ENCODE peak calls at places on chromosome 19, in eight cellular contexts. P is mucosa of descending colon, B is kidney, V is IMR-90, J is adrenal gland, D is brain microvascular endothelial cell, O is SK-N-SH, I is heart left ventricle. M is an unnamed sample. For H3K36me3, the result is how much of the 10 kb centered on the place peaks cover.

GRCh38 chr19:5339950-5340636 is 519 bp downstream of the PTPRS start:
- DNase-seq in V (no peak), J (no peak), P (no peak), B (no peak), O (peak), D (no peak), I (no peak), M (peak)

GRCh38 chr19:13629687-13630357 is 123.5 kb upstream of the CACNA1A start:
- DNase-seq in P (no peak), J (no peak), I (no peak), V (peak), O (no peak), B (no peak), D (no peak), M (no peak)

GRCh38 chr19:48616041-48616436 is 1.2 kb upstream of the FAM83E start:
- DNase-seq in B (no peak), V (no peak), O (no peak), P (no peak), J (no peak), I (no peak), D (no peak), M (no peak)

GRCh38 chr19:43639507-43640423 is at the start of gene CADM4:
- DNase-seq in V (no peak), P (peak), O (peak), D (no peak), B (no peak), J (no peak), I (no peak), M (peak)

GRCh38 chr19:51689751-51690358 is 3.3 kb upstream of the SPACA6 start:
- DNase-seq in O (peak), J (peak), D (peak), B (peak), I (peak), V (no peak), P (no peak), M (peak)

GRCh38 chr19:51809787-51810186 is 14.8 kb downstream of the FPR3 start:
- DNase-seq in P (no peak), O (no peak), J (no peak), V (no peak), D (no peak), B (no peak), I (no peak), M (peak)

GRCh38 chr19:4695224-4695731 is 25.1 kb upstream of the MYDGF start:
- DNase-seq in O (no peak), B (peak), I (peak), J (no peak), D (no peak), P (no peak), V (no peak), M (no peak)

GRCh38 chr19:33947565-33947964 is 150.9 kb downstream of the KCTD15 start:
- DNase-seq in I (no peak), O (no peak), D (no peak), V (no peak), B (no peak), P (peak), J (no peak), M (peak)

GRCh38 chr19:52665529-52665928 is 27.4 kb upstream of the ZNF83 start:
- DNase-seq in P (no peak), O (no peak), V (peak), D (peak), B (no peak), I (no peak), J (no peak), M (no peak)

GRCh38 chr19:5314012-5314906 is 26.4 kb downstream of the PTPRS start:
- DNase-seq in J (no peak), V (peak), O (no peak), P (no peak), D (no peak), I (no peak), B (no peak), M (no peak)

GRCh38 chr19:11480081-11480926 is 542 bp downstream of the ELAVL3 start:
- DNase-seq in V (no peak), O (peak), P (no peak), D (no peak), I (no peak), B (peak), J (no peak), M (no peak)

GRCh38 chr19:13163609-13164364 is 13.6 kb downstream of the IER2 start:
- DNase-seq in V (peak), O (peak), I (peak), D (peak), P (peak), B (peak), J (peak), M (peak)

GRCh38 chr19:28544451-28545261 is 668.3 kb downstream of the UQCRFS1 start:
- DNase-seq in B (no peak), D (no peak), V (no peak), I (no peak), O (no peak), P (no peak), J (no peak), M (no peak)

GRCh38 chr19:4586245-4586644 is 26.8 kb upstream of the SEMA6B start:
- DNase-seq in B (no peak), I (no peak), J (no peak), O (no peak), D (no peak), V (no peak), P (no peak), M (no peak)

GRCh38 chr19:45577111-45577905 is 7.3 kb downstream of the OPA3 start:
- DNase-seq in I (peak), B (no peak), J (peak), P (peak), V (peak), O (no peak), D (peak), M (peak)

GRCh38 chr19:53977991-53978731 is 13.3 kb upstream of the CACNG6 start:
- DNase-seq in V (peak), B (no peak), I (peak), D (peak), J (peak), O (peak), P (peak), M (peak)

GRCh38 chr19:5296457-5297271 is 43.9 kb downstream of the PTPRS start:
- DNase-seq in I (no peak), P (no peak), J (no peak), D (no peak), O (no peak), B (no peak), V (no peak), M (no peak)

GRCh38 chr19:28020631-28021315 is 1192.2 kb downstream of the UQCRFS1 start:
- DNase-seq in D (no peak), O (no peak), V (no peak), I (no peak), J (no peak), P (no peak), B (no peak), M (no peak)

GRCh38 chr19:48085904-48086864 is 24.4 kb downstream of the PLA2G4C start:
- DNase-seq in O (no peak), B (no peak), I (no peak), D (no peak), J (no peak), V (no peak), P (no peak), M (no peak)

GRCh38 chr19:3725640-3726310 is 17.6 kb downstream of the TJP3 start:
- DNase-seq in O (peak), J (no peak), B (peak), I (no peak), P (peak), V (no peak), D (no peak), M (no peak)

GRCh38 chr19:4713384-4713951 is 10.2 kb downstream of the DPP9 start:
- DNase-seq in V (peak), I (peak), D (peak), J (peak), P (peak), B (peak), O (peak), M (peak)

GRCh38 chr19:5339470-5339949 is 1.1 kb downstream of the PTPRS start:
- DNase-seq in J (no peak), V (no peak), O (peak), B (peak), P (no peak), D (no peak), I (no peak), M (peak)

GRCh38 chr19:23698711-23699520 is 11.9 kb upstream of the ZNF675 start:
- DNase-seq in B (no peak), V (no peak), P (peak), D (no peak), J (no peak), I (no peak), O (peak), M (no peak)

GRCh38 chr19:54415208-54415900 is at the start of gene TTYH1:
- DNase-seq in B (peak), J (no peak), V (no peak), I (no peak), O (peak), D (no peak), P (no peak), M (no peak)

GRCh38 chr19:4061178-4061682 is 5.5 kb downstream of the ZBTB7A start:
- DNase-seq in B (peak), O (no peak), J (peak), I (peak), P (peak), V (no peak), D (no peak), M (peak)

GRCh38 chr19:45376045-45376724 is 5.8 kb upstream of the ERCC2 start:
- DNase-seq in D (peak), P (no peak), I (peak), O (peak), B (peak), J (peak), V (peak), M (peak)

GRCh38 chr19:53102701-53103140 is 501 bp downstream of the ZNF160 start:
- DNase-seq in P (no peak), O (peak), I (peak), D (peak), V (peak), J (peak), B (peak), M (peak)

GRCh38 chr19:22545751-22546150 is 88.4 kb upstream of the ZNF492 start:
- DNase-seq in V (no peak), O (peak), D (no peak), J (no peak), P (peak), I (no peak), B (no peak), M (peak)

GRCh38 chr19:3932931-3933810 is at the start of gene NMRK2:
- DNase-seq in D (no peak), P (no peak), V (no peak), I (peak), B (no peak), O (peak), J (peak), M (no peak)

GRCh38 chr19:18292810-18293641 is 11.6 kb upstream of the JUND start:
- DNase-seq in J (peak), O (peak), V (peak), P (peak), D (peak), B (peak), I (peak), M (peak)

GRCh38 chr19:12872941-12873890 is 8.0 kb downstream of the DNASE2 start:
- DNase-seq in D (peak), P (peak), J (peak), B (no peak), V (peak), O (peak), I (peak), M (peak)

GRCh38 chr19:54393381-54393780 is 21.9 kb upstream of the TTYH1 start:
- DNase-seq in O (no peak), D (no peak), V (no peak), B (no peak), I (no peak), J (no peak), P (no peak), M (no peak)

GRCh38 chr19:55491546-55492360 is 3.5 kb downstream of the SSC5D start:
- DNase-seq in D (no peak), V (no peak), J (no peak), I (peak), P (no peak), B (no peak), O (no peak), M (no peak)

GRCh38 chr19:13502231-13502630 is 4.0 kb downstream of the CACNA1A start:
- DNase-seq in V (no peak), J (no peak), P (no peak), D (no peak), I (no peak), O (no peak), B (no peak), M (no peak)

GRCh38 chr19:56765107-56765506 is 75.4 kb downstream of the PEG3 start:
- DNase-seq in I (peak), O (peak), D (peak), P (peak), V (no peak), B (peak), J (peak), M (no peak)

DNA sequence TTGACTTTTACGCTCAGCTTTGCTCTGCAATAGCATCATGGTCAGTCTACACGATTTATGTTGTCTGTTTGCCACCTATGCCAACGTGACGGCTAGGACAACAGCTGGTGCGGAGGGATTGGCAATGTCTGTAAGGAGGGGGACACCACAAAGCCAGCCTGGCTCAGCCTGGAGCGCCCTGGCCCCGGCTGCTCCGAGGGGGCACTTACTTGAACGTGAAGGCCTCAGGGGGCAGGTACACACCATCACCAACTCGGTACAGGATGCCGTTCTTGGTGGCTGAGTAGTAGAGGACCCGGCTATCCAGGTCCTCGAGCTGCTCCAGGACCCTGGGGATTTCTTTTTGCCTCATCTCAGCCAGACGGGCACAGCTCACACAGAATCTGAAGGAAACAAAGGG is 26.4 kb upstream of the EIF3G start:
- DNase-seq in J (no peak), V (no peak), B (no peak), P (no peak), I (no peak), O (no peak), D (no peak), M (no peak)
- H3K36me3 ChIP-seq in J (under half), V (half or more), B (half or more), P (under half), I (half or more), O (half or more), D (half or more), M (half or more)

DNA sequence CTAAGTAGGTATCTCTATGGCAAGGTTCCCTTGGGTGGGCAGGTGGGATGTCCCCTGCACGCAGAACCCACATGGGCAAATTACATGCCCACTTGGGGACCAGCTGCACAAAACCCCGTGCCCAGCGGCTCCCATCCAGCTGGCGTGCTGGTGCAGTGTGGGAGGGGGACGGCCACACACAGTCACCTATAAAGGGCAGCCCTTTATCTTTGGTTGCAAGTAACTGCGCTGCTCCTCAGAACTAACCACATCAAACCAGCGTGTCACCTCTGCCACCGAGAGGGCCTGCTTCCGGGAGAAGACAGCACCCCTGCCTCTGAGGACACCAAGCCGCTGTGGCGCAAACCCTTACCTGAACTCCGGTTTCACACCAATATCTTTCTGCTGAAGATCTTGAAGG is 32.2 kb downstream of the ANKRD27 start:
- DNase-seq in V (no peak), D (no peak), I (no peak), O (no peak), P (no peak), J (no peak), B (no peak), M (no peak)
- H3K36me3 ChIP-seq in V (half or more), D (half or more), I (half or more), O (under half), P (under half), J (under half), B (under half), M (half or more)

DNA sequence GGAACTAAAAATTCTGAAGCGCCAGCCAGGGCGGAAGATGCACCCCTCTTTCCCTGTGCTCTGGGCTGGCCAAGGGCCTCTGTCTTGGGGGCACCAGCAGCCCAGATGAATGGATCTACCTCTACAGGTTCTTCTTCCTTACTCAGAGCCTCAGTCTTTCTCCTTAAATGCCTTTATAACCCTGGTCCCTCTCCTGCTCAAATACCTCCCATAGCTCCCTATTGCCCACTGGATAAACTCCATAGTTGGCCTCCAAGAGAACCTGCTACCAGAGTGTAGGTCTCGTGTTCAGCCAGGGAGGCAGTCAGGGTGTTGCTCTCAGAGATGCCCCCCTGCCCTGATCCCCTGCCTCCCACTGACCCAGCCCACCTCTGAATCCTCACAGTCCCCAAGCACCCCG is 30.5 kb downstream of the OR10H4 start:
- DNase-seq in J (no peak), D (no peak), B (no peak), O (no peak), P (no peak), V (no peak), I (no peak), M (no peak)
- H3K36me3 ChIP-seq in J (under half), D (under half), B (under half), O (under half), P (under half), V (under half), I (under half), M (under half)

GRCh38 chr19:620166-620862 is 13.0 kb downstream of the POLRMT start:
- DNase-seq in P (no peak), J (no peak), I (no peak), V (no peak), D (no peak), B (peak), O (no peak), M (no peak)

GRCh38 chr19:618674-619285 is 14.6 kb downstream of the POLRMT start:
- DNase-seq in B (no peak), I (no peak), J (no peak), D (no peak), O (no peak), P (no peak), V (no peak), M (no peak)

GRCh38 chr19:618247-618619 is 15.1 kb downstream of the POLRMT start:
- DNase-seq in O (no peak), D (no peak), J (no peak), I (no peak), P (no peak), B (no peak), V (no peak), M (no peak)

GRCh38 chr19:617551-618246 is 15.6 kb downstream of the POLRMT start:
- DNase-seq in D (no peak), P (no peak), B (no peak), I (no peak), V (no peak), O (no peak), J (no peak), M (no peak)

DNA sequence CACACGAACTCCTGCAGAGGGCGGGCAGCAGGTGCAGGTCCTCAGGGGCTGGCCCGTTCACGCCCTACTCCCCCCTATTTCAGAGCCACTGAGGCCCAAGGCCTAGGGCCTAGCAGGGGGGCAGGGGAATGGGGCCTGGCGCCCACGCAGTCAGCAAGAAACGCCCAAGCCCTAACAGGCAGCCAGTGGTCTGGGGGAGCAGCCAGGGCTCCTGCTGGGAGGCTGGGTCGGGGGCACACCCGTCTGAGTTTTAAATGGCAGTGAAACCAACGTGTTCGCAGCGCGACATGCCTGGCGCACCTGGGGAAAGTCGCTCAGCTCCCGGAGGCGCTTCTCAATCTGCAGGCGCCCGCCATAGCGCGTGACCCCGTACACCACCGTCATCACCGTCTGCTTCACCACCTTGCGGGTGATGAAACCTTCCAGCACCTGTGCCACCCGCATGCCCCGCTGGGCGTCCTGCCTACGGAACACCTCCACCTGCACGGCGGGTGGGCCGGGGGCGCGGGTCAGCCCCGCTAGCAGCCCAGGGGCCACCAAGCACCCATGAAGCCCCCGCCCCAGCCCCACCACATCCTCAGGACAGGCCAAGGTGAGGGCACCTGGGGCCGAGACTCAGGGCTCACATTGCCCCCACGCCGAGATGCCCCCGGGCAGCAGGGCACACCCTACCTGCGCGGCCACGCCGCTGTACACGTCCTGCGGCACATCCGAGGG is 13.9 kb downstream of the POLRMT start:
- DNase-seq in J (no peak), P (no peak), D (no peak), I (no peak), O (no peak), B (no peak), V (no peak), M (no peak)
- H3K36me3 ChIP-seq in J (under half), P (under half), D (half or more), I (half or more), O (under half), B (under half), V (under half), M (under half)

GRCh38 chr19:30666301-30666803 is 294.2 kb downstream of the ZNF536 start:
- DNase-seq in O (peak), J (no peak), D (peak), V (peak), I (no peak), P (peak), B (no peak), M (peak)

GRCh38 chr19:30667746-30668145 is 295.6 kb downstream of the ZNF536 start:
- DNase-seq in J (no peak), I (no peak), O (no peak), D (no peak), B (no peak), V (no peak), P (no peak), M (no peak)

GRCh38 chr19:30664358-30665058 is 292.3 kb downstream of the ZNF536 start:
- DNase-seq in D (peak), J (peak), O (peak), V (peak), B (no peak), P (no peak), I (peak), M (peak)

GRCh38 chr19:30667227-30667626 is 295.0 kb downstream of the ZNF536 start:
- DNase-seq in O (no peak), D (no peak), I (no peak), J (no peak), B (no peak), V (no peak), P (no peak), M (no peak)

GRCh38 chr19:30665449-30665848 is 293.3 kb downstream of the ZNF536 start:
- DNase-seq in I (no peak), O (no peak), V (no peak), B (no peak), P (no peak), D (no peak), J (no peak), M (no peak)
- H3K36me3 ChIP-seq in I (under half), O (under half), V (under half), B (under half), P (under half), D (under half), J (under half), M (under half)

GRCh38 chr19:7623725-7624603 is 5.4 kb downstream of the XAB2 start:
- DNase-seq in B (no peak), O (no peak), D (no peak), J (no peak), I (no peak), P (no peak), V (no peak), M (no peak)

GRCh38 chr19:7625763-7626372 is 3.5 kb downstream of the XAB2 start:
- DNase-seq in V (no peak), J (no peak), B (no peak), I (no peak), P (no peak), D (no peak), O (no peak), M (no peak)

GRCh38 chr19:7622933-7623685 is 6.2 kb downstream of the XAB2 start:
- DNase-seq in O (no peak), V (no peak), D (no peak), P (no peak), B (no peak), I (no peak), J (no peak), M (no peak)

GRCh38 chr19:7627166-7627565 is 2.2 kb downstream of the XAB2 start:
- DNase-seq in V (no peak), I (no peak), B (no peak), O (no peak), D (no peak), P (no peak), J (no peak), M (no peak)

GRCh38 chr19:7624810-7625209 is 4.5 kb downstream of the XAB2 start:
- DNase-seq in O (no peak), D (no peak), I (no peak), B (no peak), V (no peak), P (no peak), J (no peak), M (no peak)
- H3K36me3 ChIP-seq in O (under half), D (under half), I (half or more), B (under half), V (under half), P (under half), J (under half), M (under half)